ENCODE peak calls at places on chromosome 1, in seven cellular contexts. One of them, this sample, is unnamed.

GRCh38 chr1:15442759-15443158 is 4.5 kb downstream of the CTRC start:
- DNase-seq in stimulated activated CD4-positive, alpha-beta T cell treated with anti-CD3 and anti-CD28 coated beads, Interleukin-2, amount 100 ng/mL, for 48 hours: no peak
- DNase-seq in left lung: no peak
- DNase-seq in NCI-H2081: no peak
- DNase-seq in fibroblast of villous mesenchyme: no peak
- DNase-seq in cardiac muscle cell: no peak
- DNase-seq in RPMI7951: no peak
- DNase-seq in this sample: no peak

GRCh38 chr1:167223144-167224103 is 2.7 kb downstream of the POU2F1 start:
- DNase-seq in stimulated activated CD4-positive, alpha-beta T cell treated with anti-CD3 and anti-CD28 coated beads, Interleukin-2, amount 100 ng/mL, for 48 hours: no peak
- DNase-seq in left lung: no peak
- DNase-seq in NCI-H2081: peak
- DNase-seq in fibroblast of villous mesenchyme: peak
- DNase-seq in cardiac muscle cell: no peak
- DNase-seq in RPMI7951: peak
- DNase-seq in this sample: peak

GRCh38 chr1:9160079-9160717 is 31.3 kb upstream of the GPR157 start:
- DNase-seq in stimulated activated CD4-positive, alpha-beta T cell treated with anti-CD3 and anti-CD28 coated beads, Interleukin-2, amount 100 ng/mL, for 48 hours: no peak
- DNase-seq in left lung: no peak
- DNase-seq in NCI-H2081: no peak
- DNase-seq in fibroblast of villous mesenchyme: no peak
- DNase-seq in cardiac muscle cell: no peak
- DNase-seq in RPMI7951: no peak
- DNase-seq in this sample: no peak

GRCh38 chr1:169238506-169238905 is 129.1 kb downstream of the NME7 start:
- DNase-seq in stimulated activated CD4-positive, alpha-beta T cell treated with anti-CD3 and anti-CD28 coated beads, Interleukin-2, amount 100 ng/mL, for 48 hours: no peak
- DNase-seq in left lung: no peak
- DNase-seq in NCI-H2081: no peak
- DNase-seq in fibroblast of villous mesenchyme: peak
- DNase-seq in cardiac muscle cell: no peak
- DNase-seq in RPMI7951: peak
- DNase-seq in this sample: peak

GRCh38 chr1:91036894-91037829 is 15.3 kb upstream of the ZNF644 start:
- DNase-seq in stimulated activated CD4-positive, alpha-beta T cell treated with anti-CD3 and anti-CD28 coated beads, Interleukin-2, amount 100 ng/mL, for 48 hours: no peak
- DNase-seq in left lung: no peak
- DNase-seq in NCI-H2081: no peak
- DNase-seq in fibroblast of villous mesenchyme: peak
- DNase-seq in cardiac muscle cell: no peak
- DNase-seq in RPMI7951: no peak
- DNase-seq in this sample: peak

GRCh38 chr1:2275796-2276536 is 47.8 kb downstream of the SKI start:
- DNase-seq in stimulated activated CD4-positive, alpha-beta T cell treated with anti-CD3 and anti-CD28 coated beads, Interleukin-2, amount 100 ng/mL, for 48 hours: no peak
- DNase-seq in left lung: peak
- DNase-seq in NCI-H2081: no peak
- DNase-seq in fibroblast of villous mesenchyme: peak
- DNase-seq in cardiac muscle cell: no peak
- DNase-seq in RPMI7951: no peak
- DNase-seq in this sample: peak

GRCh38 chr1:200873116-200873670 is 412 bp downstream of the GPR25 start:
- DNase-seq in stimulated activated CD4-positive, alpha-beta T cell treated with anti-CD3 and anti-CD28 coated beads, Interleukin-2, amount 100 ng/mL, for 48 hours: no peak
- DNase-seq in left lung: no peak
- DNase-seq in NCI-H2081: no peak
- DNase-seq in fibroblast of villous mesenchyme: no peak
- DNase-seq in cardiac muscle cell: no peak
- DNase-seq in RPMI7951: no peak
- DNase-seq in this sample: no peak

GRCh38 chr1:221039616-221040015 is 160.4 kb downstream of the HLX start:
- DNase-seq in stimulated activated CD4-positive, alpha-beta T cell treated with anti-CD3 and anti-CD28 coated beads, Interleukin-2, amount 100 ng/mL, for 48 hours: no peak
- DNase-seq in left lung: no peak
- DNase-seq in NCI-H2081: no peak
- DNase-seq in fibroblast of villous mesenchyme: peak
- DNase-seq in cardiac muscle cell: no peak
- DNase-seq in RPMI7951: peak
- DNase-seq in this sample: no peak

This sample was measured in amniotic epithelial cell.